ENCODE peak calls at places on chromosomes 16 and 17, in six cellular contexts. Y is NCI-H1105 treated with DMSO at 0.1 percent for 48 hours, E is NCI-H2029, R is AG10803, C is DMS153, T is left colon. A is an unnamed sample.

GRCh38 chr17:66526827-66527226 is 224.4 kb downstream of the PRKCA start:
- DNase-seq in Y (peak), E (no peak), R (no peak), C (no peak), T (no peak), A (no peak)

GRCh38 chr16:84258266-84258665 is 18.5 kb upstream of the KCNG4 start:
- DNase-seq in Y (no peak), E (no peak), R (no peak), C (no peak), T (no peak), A (no peak)

GRCh38 chr16:1093284-1094123 is 2.5 kb downstream of the C1QTNF8 start:
- DNase-seq in Y (no peak), E (no peak), R (no peak), C (peak), T (no peak), A (no peak)

GRCh38 chr17:20954794-20955193 is 88.0 kb downstream of the USP22 start:
- DNase-seq in Y (no peak), E (no peak), R (no peak), C (no peak), T (no peak), A (no peak)

GRCh38 chr17:74202879-74203432 is 522 bp upstream of the RPL38 start:
- DNase-seq in Y (no peak), E (no peak), R (no peak), C (peak), T (no peak), A (peak)

GRCh38 chr16:82265809-82266208 is 95.8 kb upstream of the MPHOSPH6 start:
- DNase-seq in Y (no peak), E (no peak), R (no peak), C (no peak), T (no peak), A (no peak)

GRCh38 chr16:62665269-62665668 is 629.0 kb upstream of the CDH8 start:
- DNase-seq in Y (no peak), E (no peak), R (no peak), C (no peak), T (no peak), A (no peak)

GRCh38 chr17:57332501-57332900 is 76.2 kb downstream of the MSI2 start:
- DNase-seq in Y (no peak), E (no peak), R (no peak), C (no peak), T (no peak), A (no peak)

GRCh38 chr17:57739402-57740224 is 5.5 kb downstream of the CCDC182 start:
- DNase-seq in Y (peak), E (peak), R (no peak), C (no peak), T (no peak), A (peak)

GRCh38 chr16:23188911-23189310 is 6.4 kb downstream of the SCNN1G start:
- DNase-seq in Y (no peak), E (no peak), R (no peak), C (no peak), T (no peak), A (no peak)

GRCh38 chr17:59366773-59367656 is 35.6 kb downstream of the YPEL2 start:
- DNase-seq in Y (peak), E (peak), R (peak), C (peak), T (peak), A (peak)

GRCh38 chr16:20899503-20900298 is 457 bp downstream of the DCUN1D3 start:
- DNase-seq in Y (no peak), E (no peak), R (no peak), C (no peak), T (peak), A (no peak)

GRCh38 chr17:81481815-81482505 is 30.6 kb downstream of the ACTG1 start:
- DNase-seq in Y (no peak), E (no peak), R (no peak), C (no peak), T (no peak), A (peak)

GRCh38 chr16:29014561-29015029 is 29.7 kb downstream of the LAT start:
- DNase-seq in Y (no peak), E (no peak), R (no peak), C (no peak), T (no peak), A (no peak)

GRCh38 chr16:4495766-4496165 is 19.6 kb downstream of the HMOX2 start:
- DNase-seq in Y (no peak), E (no peak), R (no peak), C (no peak), T (no peak), A (no peak)

GRCh38 chr17:71180801-71181385 is 939.9 kb upstream of the SOX9 start:
- DNase-seq in Y (peak), E (peak), R (peak), C (peak), T (peak), A (no peak)

GRCh38 chr17:57675988-57676387 is 69.1 kb downstream of the CCDC182 start:
- DNase-seq in Y (no peak), E (no peak), R (no peak), C (no peak), T (no peak), A (no peak)

GRCh38 chr17:36869441-36869840 is 67.8 kb upstream of the LHX1 start:
- DNase-seq in Y (no peak), E (no peak), R (no peak), C (no peak), T (no peak), A (no peak)

GRCh38 chr17:3990391-3991127 is 26.3 kb upstream of the ATP2A3 start:
- DNase-seq in Y (no peak), E (no peak), R (peak), C (no peak), T (no peak), A (no peak)

GRCh38 chr16:15690296-15690695 is 40.3 kb downstream of the NDE1 start:
- DNase-seq in Y (no peak), E (no peak), R (peak), C (no peak), T (no peak), A (no peak)

GRCh38 chr17:32586666-32587065 is 99.9 kb downstream of the CDK5R1 start:
- DNase-seq in Y (no peak), E (no peak), R (peak), C (no peak), T (no peak), A (no peak)

GRCh38 chr17:2982854-2983636 is 80.4 kb downstream of the OR1D5 start:
- DNase-seq in Y (no peak), E (no peak), R (peak), C (no peak), T (peak), A (peak)

GRCh38 chr17:83201206-83202001 is 122.0 kb downstream of the METRNL start:
- DNase-seq in Y (no peak), E (no peak), R (no peak), C (no peak), T (peak), A (no peak)

GRCh38 chr16:30761427-30761927 is 385 bp downstream of the CFAP119 start:
- DNase-seq in Y (peak), E (no peak), R (no peak), C (peak), T (no peak), A (peak)

GRCh38 chr16:81523387-81524115 is 78.9 kb downstream of the CMIP start:
- DNase-seq in Y (no peak), E (no peak), R (peak), C (no peak), T (no peak), A (no peak)

GRCh38 chr17:37483311-37484039 is 6.2 kb upstream of the DUSP14 start:
- DNase-seq in Y (no peak), E (no peak), R (peak), C (no peak), T (no peak), A (no peak)

GRCh38 chr17:40819528-40820125 is 2.8 kb downstream of the KRT10 start:
- DNase-seq in Y (no peak), E (no peak), R (peak), C (no peak), T (no peak), A (peak)

GRCh38 chr16:68257251-68257905 is 6.9 kb upstream of the SLC7A6 start:
- DNase-seq in Y (peak), E (no peak), R (peak), C (peak), T (peak), A (peak)

GRCh38 chr17:43517615-43518386 is 28.3 kb downstream of the ETV4 start:
- DNase-seq in Y (peak), E (no peak), R (peak), C (no peak), T (no peak), A (no peak)

A was measured in DMS79 treated with DMSO at 0.1 percent for 48 hours.